ENCODE peak calls at places on chromosomes 1 and 21, in six cellular contexts. C, P, Z, R, I and Y are unnamed samples.

GRCh38 chr1:101366513-101367215 is 129.8 kb downstream of the S1PR1 start:
- DNase-seq in P (peak), Z (no peak), I (no peak), C (no peak), R (no peak), Y (no peak)

GRCh38 chr1:227891223-227891954 is 56.3 kb downstream of the WNT9A start:
- DNase-seq in I (peak), C (no peak), Z (no peak), P (no peak), R (no peak), Y (no peak)

GRCh38 chr1:211548321-211549091 is 30.5 kb downstream of the SLC30A1 start:
- DNase-seq in R (no peak), P (no peak), C (no peak), Z (peak), I (no peak), Y (peak)

GRCh38 chr1:167640051-167640450 is 10.0 kb downstream of the RCSD1 start:
- DNase-seq in R (no peak), Z (no peak), I (no peak), P (no peak), C (no peak), Y (no peak)

GRCh38 chr1:35935989-35936388 is 5.1 kb downstream of the AGO3 start:
- DNase-seq in P (no peak), R (no peak), Z (no peak), C (no peak), I (no peak), Y (no peak)

GRCh38 chr1:246043556-246043955 is 463.5 kb downstream of the SMYD3 start:
- DNase-seq in I (no peak), C (peak), P (peak), R (no peak), Z (no peak), Y (peak)

GRCh38 chr1:85975770-85976386 is 180.7 kb downstream of the COL24A1 start:
- DNase-seq in C (peak), Z (no peak), R (no peak), I (no peak), P (no peak), Y (no peak)

GRCh38 chr1:172460901-172461315 is 17.0 kb upstream of the PIGC start:
- DNase-seq in R (no peak), C (peak), I (no peak), Z (no peak), P (no peak), Y (no peak)

GRCh38 chr1:21334214-21335087 is 44.2 kb upstream of the ECE1 start:
- DNase-seq in Z (peak), R (peak), I (peak), C (peak), P (peak), Y (peak)

GRCh38 chr1:209937996-209938959 is at the start of gene SYT14:
- DNase-seq in R (no peak), C (peak), Z (peak), P (peak), I (no peak), Y (peak)

GRCh38 chr1:171998711-171999110 is 157.4 kb downstream of the DNM3 start:
- DNase-seq in P (no peak), R (no peak), I (no peak), C (no peak), Z (peak), Y (no peak)

GRCh38 chr1:9490605-9491339 is 48.5 kb upstream of the SLC25A33 start:
- DNase-seq in R (peak), I (peak), C (peak), P (peak), Z (peak), Y (peak)

GRCh38 chr1:172893146-172893841 is 157.4 kb downstream of the TNFSF18 start:
- DNase-seq in C (no peak), Z (no peak), R (no peak), I (no peak), P (peak), Y (no peak)

GRCh38 chr21:26655466-26655865 is 82.4 kb upstream of the CYYR1 start:
- DNase-seq in R (no peak), I (no peak), C (no peak), P (no peak), Z (no peak), Y (no peak)

GRCh38 chr1:17248781-17249180 is at the start of gene PADI3:
- DNase-seq in P (no peak), R (no peak), I (no peak), Z (peak), C (peak), Y (no peak)

GRCh38 chr1:168833352-168833751 is 104.3 kb upstream of the DPT start:
- DNase-seq in R (no peak), C (no peak), P (no peak), I (no peak), Z (no peak), Y (no peak)

GRCh38 chr1:2317230-2318065 is 73.9 kb downstream of the MORN1 start:
- DNase-seq in C (no peak), Z (no peak), I (no peak), P (no peak), R (no peak), Y (no peak)

GRCh38 chr1:91511386-91511785 is 10.7 kb downstream of the CDC7 start:
- DNase-seq in C (peak), R (no peak), Z (peak), P (peak), I (no peak), Y (no peak)

GRCh38 chr1:94259635-94260289 is 22.4 kb upstream of the ARHGAP29 start:
- DNase-seq in P (peak), Z (no peak), R (no peak), I (no peak), C (no peak), Y (no peak)

GRCh38 chr1:47387921-47388509 is 28.1 kb upstream of the FOXE3 start:
- DNase-seq in R (no peak), P (no peak), C (no peak), Z (no peak), I (no peak), Y (no peak)

GRCh38 chr1:32783851-32784250 is 33.3 kb downstream of the YARS1 start:
- DNase-seq in C (no peak), Z (no peak), P (no peak), R (no peak), I (no peak), Y (no peak)

GRCh38 chr1:179083031-179083345 is 1.1 kb downstream of the TOR3A start:
- DNase-seq in P (peak), R (no peak), Z (no peak), I (no peak), C (no peak), Y (peak)

GRCh38 chr1:236809133-236809532 is 14.0 kb downstream of the MTR start:
- DNase-seq in I (no peak), P (no peak), Z (no peak), R (no peak), C (no peak), Y (no peak)

GRCh38 chr1:226135059-226135651 is 51.4 kb downstream of the ACBD3 start:
- DNase-seq in P (peak), C (no peak), Z (no peak), R (no peak), I (no peak), Y (no peak)

GRCh38 chr1:241706257-241706656 is 54.2 kb downstream of the WDR64 start:
- DNase-seq in P (no peak), I (no peak), R (no peak), C (no peak), Z (no peak), Y (no peak)

GRCh38 chr1:102191723-102192122 is 195.0 kb upstream of the OLFM3 start:
- DNase-seq in I (no peak), P (peak), C (peak), R (no peak), Z (peak), Y (peak)

GRCh38 chr1:47262787-47263413 is 30.9 kb upstream of the TAL1 start:
- DNase-seq in Z (peak), P (peak), C (peak), R (peak), I (no peak), Y (peak)

GRCh38 chr1:38997034-38997900 is 6.2 kb downstream of the AKIRIN1 start:
- DNase-seq in C (no peak), R (no peak), I (no peak), P (no peak), Z (peak), Y (no peak)